ENCODE peak calls at places on chromosomes 13 and 19, in five cellular contexts. Q is stomach, J is ELR, G is astrocyte of the hippocampus, I is naive B cell. H is an unnamed sample.

GRCh38 chr13:93794197-93794885 is 567.7 kb downstream of the GPC6 start:
- DNase-seq in Q (no peak), J (no peak), G (no peak), I (no peak), H (no peak)

GRCh38 chr19:13007292-13008045 is 12.2 kb downstream of the NFIX start:
- DNase-seq in G (peak), I (no peak), J (no peak), Q (peak), H (peak)

GRCh38 chr13:21911916-21912315 is 241.0 kb downstream of the FGF9 start:
- DNase-seq in J (no peak), I (no peak), G (peak), Q (no peak), H (no peak)

GRCh38 chr19:49340069-49340864 is 5.1 kb downstream of the CD37 start:
- DNase-seq in Q (peak), I (peak), J (no peak), G (peak), H (peak)

GRCh38 chr19:33865306-33865705 is 68.6 kb downstream of the KCTD15 start:
- DNase-seq in Q (no peak), J (no peak), I (no peak), G (no peak), H (no peak)

GRCh38 chr19:4208385-4209094 is 20.8 kb upstream of the EBI3 start:
- DNase-seq in Q (no peak), I (no peak), J (peak), G (peak), H (no peak)

GRCh38 chr13:40677064-40677463 is 10.6 kb upstream of the FOXO1 start:
- DNase-seq in I (no peak), J (no peak), Q (no peak), G (no peak), H (no peak)

GRCh38 chr19:56603829-56604228 is 8.7 kb downstream of the ZNF71 start:
- DNase-seq in Q (no peak), I (no peak), G (peak), J (no peak), H (no peak)

GRCh38 chr13:52760078-52760477 is 20.5 kb upstream of the CNMD start:
- DNase-seq in J (no peak), I (no peak), Q (no peak), G (no peak), H (no peak)

GRCh38 chr13:40379794-40380608 is 286.4 kb downstream of the FOXO1 start:
- DNase-seq in I (no peak), J (no peak), G (no peak), Q (no peak), H (no peak)

GRCh38 chr19:55069137-55069858 is 6.3 kb upstream of the RDH13 start:
- DNase-seq in J (peak), Q (peak), I (no peak), G (peak), H (no peak)

GRCh38 chr19:34482380-34483250 is 1.1 kb downstream of the WTIP start:
- DNase-seq in G (peak), Q (no peak), J (peak), I (no peak), H (peak)

GRCh38 chr13:38804536-38804935 is 117.7 kb downstream of the FREM2 start:
- DNase-seq in Q (no peak), G (peak), J (peak), I (no peak), H (no peak)

GRCh38 chr13:109666656-109667448 is 119.5 kb downstream of the IRS2 start:
- DNase-seq in G (peak), Q (peak), I (no peak), J (peak), H (no peak)

GRCh38 chr13:30581582-30581981 is 36.1 kb upstream of the USPL1 start:
- DNase-seq in I (no peak), G (peak), Q (no peak), J (peak), H (no peak)

GRCh38 chr13:80086304-80086721 is 254.6 kb downstream of the SPRY2 start:
- DNase-seq in G (peak), Q (no peak), I (no peak), J (peak), H (no peak)

GRCh38 chr13:32736648-32737047 is 150.4 kb downstream of the PDS5B start:
- DNase-seq in J (no peak), I (no peak), G (no peak), Q (no peak), H (no peak)

GRCh38 chr19:47357788-47358680 is 8.9 kb downstream of the DHX34 start:
- DNase-seq in I (no peak), G (no peak), J (peak), Q (no peak), H (no peak)

GRCh38 chr13:43122706-43123268 is 99.4 kb downstream of the DNAJC15 start:
- DNase-seq in I (no peak), Q (no peak), G (no peak), J (no peak), H (no peak)

GRCh38 chr13:113095146-113096051 is 10.2 kb upstream of the F7 start:
- DNase-seq in J (no peak), I (no peak), Q (no peak), G (no peak), H (no peak)

GRCh38 chr13:93965587-93965986 is 513.9 kb downstream of the DCT start:
- DNase-seq in J (no peak), I (no peak), G (no peak), Q (no peak), H (no peak)

GRCh38 chr19:50629801-50630200 is 9.9 kb downstream of the SYT3 start:
- DNase-seq in G (no peak), J (no peak), Q (no peak), I (no peak), H (no peak)